ENCODE peak calls at places on chromosomes 11 and 22, in four cellular contexts. S is sigmoid colon, Y is uterus, O is IMR-90. K is an unnamed sample.

GRCh38 chr11:125448136-125448535 is 47.9 kb downstream of the FEZ1 start:
- DNase-seq in O (peak; percentile 75), S (peak; percentile 52), Y (no peak), K (peak; percentile 37)

GRCh38 chr11:66844496-66845142 is 1.4 kb downstream of the RCE1 start:
- DNase-seq in O (no peak), Y (no peak), S (peak; percentile 60), K (no peak)

GRCh38 chr11:57568330-57568766 is 876 bp upstream of the UBE2L6 start:
- DNase-seq in Y (peak; percentile 89), O (peak; percentile 67), S (peak; percentile 90), K (no peak)

GRCh38 chr22:31680764-31681624 is 19.0 kb upstream of the PISD start:
- DNase-seq in Y (no peak), S (peak; percentile 55), O (peak; percentile 79), K (no peak)

GRCh38 chr11:69437001-69437875 is 44.2 kb upstream of the LINC01488 start:
- DNase-seq in S (peak; percentile 54), O (no peak), Y (no peak), K (no peak)

GRCh38 chr11:12232819-12233601 is 122.6 kb downstream of the MICAL2 start:
- DNase-seq in S (no peak), O (peak; percentile 95), Y (no peak), K (peak; percentile 49)

GRCh38 chr11:3200388-3201111 is 18.1 kb downstream of the MRGPRG start:
- DNase-seq in S (peak; percentile 48), Y (peak; percentile 7), O (no peak), K (no peak)

GRCh38 chr11:76410771-76411423 is 29.8 kb downstream of the GVQW3 start:
- DNase-seq in S (no peak), O (no peak), Y (peak; percentile 30), K (no peak)

GRCh38 chr11:65124480-65125196 is 2.5 kb downstream of the MRPL49 start:
- DNase-seq in S (peak; percentile 59), Y (no peak), O (no peak), K (no peak)

GRCh38 chr22:23716811-23717801 is 26.3 kb downstream of the RGL4 start:
- DNase-seq in Y (peak; percentile 83), O (peak; percentile 85), S (peak; percentile 93), K (peak; percentile 72)

GRCh38 chr22:31872209-31872608 is 72.1 kb upstream of the YWHAH start:
- DNase-seq in Y (no peak), S (no peak), O (no peak), K (no peak)

DNA sequence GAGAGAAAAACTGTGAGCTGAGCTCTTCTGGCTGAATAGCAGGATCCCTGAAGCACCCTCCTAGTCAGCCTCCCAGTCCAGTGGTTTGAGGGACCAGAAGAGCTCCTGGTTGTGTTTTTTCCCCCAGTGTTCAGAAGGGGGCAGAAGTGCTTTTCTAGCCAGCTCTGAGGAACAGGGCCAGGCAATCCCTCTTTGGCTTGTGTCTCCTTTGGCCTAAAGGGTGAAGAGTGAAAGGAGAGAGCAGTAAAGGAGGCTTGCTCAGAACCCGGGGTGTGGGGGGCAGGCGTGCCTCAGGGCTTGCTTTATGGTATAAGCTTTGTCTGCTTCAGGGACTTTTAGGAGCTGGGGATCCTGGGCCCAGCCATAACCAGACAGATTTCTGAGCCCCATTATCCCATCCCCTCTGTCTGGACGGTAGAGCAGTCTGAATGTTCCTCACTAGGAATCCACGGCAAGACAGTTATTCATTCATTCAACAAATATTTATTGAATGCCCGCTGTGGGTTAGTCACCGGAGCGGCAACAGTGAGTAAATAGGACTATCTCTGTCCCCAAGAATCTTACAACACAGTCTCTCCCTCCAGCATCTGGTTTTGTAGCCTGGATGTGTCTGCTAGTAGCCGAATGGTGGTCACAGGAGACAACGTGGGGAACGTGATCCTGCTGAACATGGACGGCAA is 14.5 kb downstream of the ACP2 start:
- DNase-seq in O (peak; percentile 67), Y (peak; percentile 33), S (no peak), K (peak; percentile 61)
- TF ChIP-seq POLR2A in O (no peak), Y (no peak), S (no peak), K (no peak)

GRCh38 chr11:29755474-29755873 is 261.4 kb downstream of the KCNA4 start:
- DNase-seq in Y (no peak), S (peak; percentile 54), O (no peak), K (no peak)
- TF ChIP-seq POLR2A in Y (no peak), S (no peak), O (no peak), K (no peak)

DNA sequence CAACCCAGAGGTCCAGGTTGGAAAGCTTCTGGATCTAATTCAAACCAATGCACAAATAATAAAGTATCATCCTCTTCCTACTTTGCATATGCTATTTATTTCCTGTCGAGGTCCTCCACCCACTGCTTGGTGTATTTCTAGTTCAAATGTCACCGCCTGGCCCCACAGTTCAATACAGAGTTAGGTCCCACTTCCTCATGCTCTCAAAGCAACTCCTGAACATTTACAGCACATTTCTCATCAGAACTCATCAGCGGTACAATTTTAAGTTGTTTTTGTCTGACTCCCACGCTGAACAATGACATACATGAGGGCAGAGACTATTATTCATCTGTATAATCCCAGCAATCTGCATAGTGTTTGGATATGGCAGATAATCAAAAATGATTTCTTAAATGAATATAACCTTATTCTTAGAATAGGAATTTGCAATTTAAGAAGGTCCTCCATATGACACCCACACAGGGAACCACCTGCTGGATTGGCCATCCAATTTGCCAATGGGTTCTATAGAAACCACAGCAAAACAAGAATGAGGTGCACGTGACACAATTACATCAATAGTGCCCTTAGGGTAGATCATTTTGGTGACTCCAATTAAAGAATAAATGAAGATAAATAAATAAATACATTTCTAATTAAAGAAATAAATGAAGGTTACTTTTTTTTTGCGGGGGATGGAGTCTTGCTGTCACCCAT is 54.3 kb downstream of the SLC25A17 start:
- DNase-seq in Y (no peak), O (no peak), S (no peak), K (no peak)
- TF ChIP-seq POLR2A in Y (no peak), O (no peak), S (no peak), K (no peak)

GRCh38 chr22:30289126-30289979 is at the start of gene CASTOR1:
- DNase-seq in Y (peak; percentile 99), S (peak; percentile 100), O (peak; percentile 97), K (peak; percentile 87)
- TF ChIP-seq POLR2A in Y (peak; percentile 79), S (peak; percentile 85), O (no peak), K (no peak)

GRCh38 chr22:35064664-35065063 is 1.3 kb upstream of the ISX start:
- DNase-seq in S (no peak), O (no peak), Y (no peak), K (peak; percentile 44)
- TF ChIP-seq POLR2A in S (no peak), O (no peak), Y (no peak), K (no peak)

GRCh38 chr22:43005106-43005505 is 9.8 kb downstream of the PACSIN2 start:
- DNase-seq in Y (no peak), S (no peak), O (no peak), K (no peak)
- TF ChIP-seq POLR2A in Y (no peak), S (no peak), O (no peak), K (no peak)

GRCh38 chr11:46295312-46295995 is 18.0 kb downstream of the CREB3L1 start:
- DNase-seq in Y (peak; percentile 80), S (peak; percentile 91), O (peak; percentile 72), K (peak; percentile 94)
- TF ChIP-seq POLR2A in Y (no peak), S (no peak), O (peak; percentile 17), K (peak; percentile 75)

K was measured in H54.